ENCODE peak calls at places on chromosomes 7 and 10, in ten cellular contexts. One of them, this sample, is unnamed.
A peak's percentile ranks its signal among the peaks of the same experiment; 100 is the strongest.

GRCh38 chr10:6579904-6580278 is at the start of gene PRKCQ:
- DNase-seq in stimulated activated CD4-positive, alpha-beta T cell treated with anti-CD3 and anti-CD28 coated beads, Interleukin-12 subunit alpha, Interleukin-12 subunit beta, amount 100 ng/mL, for 4 hours: no peak
- DNase-seq in AG10803: peak; percentile 10
- DNase-seq in kidney: no peak
- DNase-seq in Caco-2: peak; percentile 54
- DNase-seq in lower leg skin: peak; percentile 84
- DNase-seq in GM19239: peak; percentile 15
- DNase-seq in heart right ventricle: no peak
- DNase-seq in NCI-H1105: no peak
- DNase-seq in T-helper 2 cell: no peak
- DNase-seq in this sample: peak; percentile 40

GRCh38 chr7:101911800-101912705 is 94.6 kb downstream of the CUX1 start:
- DNase-seq in stimulated activated CD4-positive, alpha-beta T cell treated with anti-CD3 and anti-CD28 coated beads, Interleukin-12 subunit alpha, Interleukin-12 subunit beta, amount 100 ng/mL, for 4 hours: no peak
- DNase-seq in AG10803: peak; percentile 71
- DNase-seq in kidney: no peak
- DNase-seq in Caco-2: peak; percentile 59
- DNase-seq in lower leg skin: no peak
- DNase-seq in GM19239: no peak
- DNase-seq in heart right ventricle: peak; percentile 53
- DNase-seq in NCI-H1105: no peak
- DNase-seq in T-helper 2 cell: no peak
- DNase-seq in this sample: peak; percentile 49

GRCh38 chr10:49562893-49563292 is 24.0 kb upstream of the ERCC6 start:
- DNase-seq in stimulated activated CD4-positive, alpha-beta T cell treated with anti-CD3 and anti-CD28 coated beads, Interleukin-12 subunit alpha, Interleukin-12 subunit beta, amount 100 ng/mL, for 4 hours: no peak
- DNase-seq in AG10803: peak; percentile 66
- DNase-seq in kidney: no peak
- DNase-seq in Caco-2: no peak
- DNase-seq in lower leg skin: no peak
- DNase-seq in GM19239: no peak
- DNase-seq in heart right ventricle: no peak
- DNase-seq in NCI-H1105: no peak
- DNase-seq in T-helper 2 cell: no peak
- DNase-seq in this sample: no peak

GRCh38 chr10:97210576-97210975 is 24.8 kb upstream of the SLIT1 start:
- DNase-seq in stimulated activated CD4-positive, alpha-beta T cell treated with anti-CD3 and anti-CD28 coated beads, Interleukin-12 subunit alpha, Interleukin-12 subunit beta, amount 100 ng/mL, for 4 hours: peak; percentile 65
- DNase-seq in AG10803: peak; percentile 58
- DNase-seq in kidney: no peak
- DNase-seq in Caco-2: peak; percentile 68
- DNase-seq in lower leg skin: peak; percentile 93
- DNase-seq in GM19239: peak; percentile 53
- DNase-seq in heart right ventricle: peak; percentile 53
- DNase-seq in NCI-H1105: peak; percentile 22
- DNase-seq in T-helper 2 cell: peak; percentile 47
- DNase-seq in this sample: peak; percentile 91

GRCh38 chr7:110774066-110774465 is 316.9 kb upstream of the LRRN3 start:
- DNase-seq in stimulated activated CD4-positive, alpha-beta T cell treated with anti-CD3 and anti-CD28 coated beads, Interleukin-12 subunit alpha, Interleukin-12 subunit beta, amount 100 ng/mL, for 4 hours: no peak
- DNase-seq in AG10803: no peak
- DNase-seq in kidney: no peak
- DNase-seq in Caco-2: no peak
- DNase-seq in lower leg skin: no peak
- DNase-seq in GM19239: no peak
- DNase-seq in heart right ventricle: no peak
- DNase-seq in NCI-H1105: no peak
- DNase-seq in T-helper 2 cell: no peak
- DNase-seq in this sample: no peak

GRCh38 chr7:18552943-18553584 is 57.5 kb downstream of the HDAC9 start:
- DNase-seq in stimulated activated CD4-positive, alpha-beta T cell treated with anti-CD3 and anti-CD28 coated beads, Interleukin-12 subunit alpha, Interleukin-12 subunit beta, amount 100 ng/mL, for 4 hours: no peak
- DNase-seq in AG10803: no peak
- DNase-seq in kidney: no peak
- DNase-seq in Caco-2: no peak
- DNase-seq in lower leg skin: no peak
- DNase-seq in GM19239: no peak
- DNase-seq in heart right ventricle: no peak
- DNase-seq in NCI-H1105: no peak
- DNase-seq in T-helper 2 cell: no peak
- DNase-seq in this sample: no peak

GRCh38 chr7:45347804-45348203 is 190.2 kb downstream of the RAMP3 start:
- DNase-seq in stimulated activated CD4-positive, alpha-beta T cell treated with anti-CD3 and anti-CD28 coated beads, Interleukin-12 subunit alpha, Interleukin-12 subunit beta, amount 100 ng/mL, for 4 hours: no peak
- DNase-seq in AG10803: peak; percentile 47
- DNase-seq in kidney: no peak
- DNase-seq in Caco-2: peak; percentile 82
- DNase-seq in lower leg skin: no peak
- DNase-seq in GM19239: no peak
- DNase-seq in heart right ventricle: no peak
- DNase-seq in NCI-H1105: no peak
- DNase-seq in T-helper 2 cell: no peak
- DNase-seq in this sample: peak; percentile 25

GRCh38 chr7:964401-965231 is 10.1 kb upstream of the ADAP1 start:
- DNase-seq in stimulated activated CD4-positive, alpha-beta T cell treated with anti-CD3 and anti-CD28 coated beads, Interleukin-12 subunit alpha, Interleukin-12 subunit beta, amount 100 ng/mL, for 4 hours: no peak
- DNase-seq in AG10803: peak; percentile 71
- DNase-seq in kidney: peak; percentile 78
- DNase-seq in Caco-2: no peak
- DNase-seq in lower leg skin: peak; percentile 84
- DNase-seq in GM19239: no peak
- DNase-seq in heart right ventricle: peak; percentile 23
- DNase-seq in NCI-H1105: no peak
- DNase-seq in T-helper 2 cell: no peak
- DNase-seq in this sample: no peak

GRCh38 chr10:102616071-102616770 is 28.1 kb upstream of the TRIM8 start:
- DNase-seq in stimulated activated CD4-positive, alpha-beta T cell treated with anti-CD3 and anti-CD28 coated beads, Interleukin-12 subunit alpha, Interleukin-12 subunit beta, amount 100 ng/mL, for 4 hours: no peak
- DNase-seq in AG10803: peak; percentile 48
- DNase-seq in kidney: peak; percentile 92
- DNase-seq in Caco-2: no peak
- DNase-seq in lower leg skin: no peak
- DNase-seq in GM19239: no peak
- DNase-seq in heart right ventricle: peak; percentile 80
- DNase-seq in NCI-H1105: no peak
- DNase-seq in T-helper 2 cell: no peak
- DNase-seq in this sample: no peak

GRCh38 chr7:50406935-50407334 is 43.2 kb downstream of the FIGNL1 start:
- DNase-seq in stimulated activated CD4-positive, alpha-beta T cell treated with anti-CD3 and anti-CD28 coated beads, Interleukin-12 subunit alpha, Interleukin-12 subunit beta, amount 100 ng/mL, for 4 hours: no peak
- DNase-seq in AG10803: no peak
- DNase-seq in kidney: no peak
- DNase-seq in Caco-2: no peak
- DNase-seq in lower leg skin: no peak
- DNase-seq in GM19239: no peak
- DNase-seq in heart right ventricle: no peak
- DNase-seq in NCI-H1105: no peak
- DNase-seq in T-helper 2 cell: no peak
- DNase-seq in this sample: no peak

GRCh38 chr10:46287846-46288480 is 1.2 kb downstream of the ANTXRL start:
- DNase-seq in stimulated activated CD4-positive, alpha-beta T cell treated with anti-CD3 and anti-CD28 coated beads, Interleukin-12 subunit alpha, Interleukin-12 subunit beta, amount 100 ng/mL, for 4 hours: no peak
- DNase-seq in AG10803: peak; percentile 11
- DNase-seq in kidney: no peak
- DNase-seq in Caco-2: peak; percentile 31
- DNase-seq in lower leg skin: peak; percentile 85
- DNase-seq in GM19239: no peak
- DNase-seq in heart right ventricle: no peak
- DNase-seq in NCI-H1105: no peak
- DNase-seq in T-helper 2 cell: no peak
- DNase-seq in this sample: no peak

GRCh38 chr10:63887026-63887589 is 365.9 kb downstream of the REEP3 start:
- DNase-seq in stimulated activated CD4-positive, alpha-beta T cell treated with anti-CD3 and anti-CD28 coated beads, Interleukin-12 subunit alpha, Interleukin-12 subunit beta, amount 100 ng/mL, for 4 hours: no peak
- DNase-seq in AG10803: no peak
- DNase-seq in kidney: no peak
- DNase-seq in Caco-2: no peak
- DNase-seq in lower leg skin: no peak
- DNase-seq in GM19239: no peak
- DNase-seq in heart right ventricle: no peak
- DNase-seq in NCI-H1105: no peak
- DNase-seq in T-helper 2 cell: no peak
- DNase-seq in this sample: no peak

GRCh38 chr10:24872790-24873182 is 79.6 kb downstream of the PRTFDC1 start:
- DNase-seq in stimulated activated CD4-positive, alpha-beta T cell treated with anti-CD3 and anti-CD28 coated beads, Interleukin-12 subunit alpha, Interleukin-12 subunit beta, amount 100 ng/mL, for 4 hours: no peak
- DNase-seq in AG10803: no peak
- DNase-seq in kidney: no peak
- DNase-seq in Caco-2: no peak
- DNase-seq in lower leg skin: no peak
- DNase-seq in GM19239: no peak
- DNase-seq in heart right ventricle: no peak
- DNase-seq in NCI-H1105: no peak
- DNase-seq in T-helper 2 cell: no peak
- DNase-seq in this sample: no peak

This sample was measured in SJCRH30.